ENCODE peak calls at places on chromosomes 16 and 17, in eight cellular contexts. Q is pancreas, R is progenitor cell of endocrine pancreas, W is cardiac fibroblast, J is retinal pigment epithelial cell, N is Caco-2, K is DND-41, D is right lobe of liver. E is an unnamed sample.

GRCh38 chr16:57799619-57800212 is 2.6 kb downstream of the KIFC3 start:
- DNase-seq in N (no peak), K (peak), D (no peak), Q (peak), R (no peak), J (no peak), W (no peak), E (no peak)

GRCh38 chr16:86970279-86970678 is 346.9 kb downstream of the C16orf95 start:
- DNase-seq in N (no peak), J (no peak), Q (no peak), D (no peak), R (no peak), K (no peak), W (no peak), E (no peak)

GRCh38 chr17:80765241-80766022 is 220.8 kb downstream of the RPTOR start:
- DNase-seq in Q (no peak), K (peak), D (no peak), N (no peak), R (no peak), W (no peak), J (no peak), E (no peak)

GRCh38 chr16:17266606-17267313 is 204.0 kb downstream of the XYLT1 start:
- DNase-seq in R (no peak), J (no peak), K (no peak), Q (peak), W (no peak), D (no peak), N (no peak), E (no peak)

GRCh38 chr16:22055881-22056280 is 36.5 kb upstream of the VWA3A start:
- DNase-seq in R (no peak), J (no peak), W (peak), K (no peak), N (no peak), D (no peak), Q (no peak), E (no peak)

GRCh38 chr17:27577124-27577761 is 53.7 kb upstream of the LGALS9 start:
- DNase-seq in R (no peak), N (peak), Q (peak), W (peak), J (no peak), D (no peak), K (no peak), E (no peak)

GRCh38 chr17:6712058-6712853 is 913 bp downstream of the SLC13A5 start:
- DNase-seq in K (no peak), Q (no peak), J (no peak), W (peak), N (no peak), R (no peak), D (no peak), E (no peak)

GRCh38 chr17:79821331-79822095 is 17.7 kb downstream of the CBX4 start:
- DNase-seq in W (no peak), D (no peak), Q (no peak), K (no peak), N (no peak), R (no peak), J (no peak), E (no peak)

GRCh38 chr16:89039756-89040155 is 53.9 kb upstream of the ACSF3 start:
- DNase-seq in W (no peak), D (no peak), N (no peak), J (no peak), K (no peak), R (no peak), Q (peak), E (no peak)

GRCh38 chr17:78862073-78863023 is 21.7 kb upstream of the USP36 start:
- DNase-seq in K (no peak), R (no peak), W (peak), Q (peak), J (peak), D (no peak), N (no peak), E (no peak)

GRCh38 chr17:77323413-77324171 is 182.8 kb downstream of the SEC14L1 start:
- DNase-seq in W (peak), R (no peak), K (peak), Q (peak), D (peak), J (no peak), N (peak), E (no peak)

GRCh38 chr16:81495321-81496234 is 51.0 kb downstream of the CMIP start:
- DNase-seq in D (no peak), W (no peak), Q (peak), R (no peak), N (no peak), J (no peak), K (no peak), E (no peak)

GRCh38 chr17:33901085-33901484 is 354.0 kb upstream of the CCL2 start:
- DNase-seq in J (no peak), K (no peak), R (no peak), Q (no peak), W (no peak), D (no peak), N (no peak), E (no peak)

GRCh38 chr16:14070555-14070876 is 603 bp upstream of the MRTFB start:
- DNase-seq in R (no peak), Q (no peak), W (no peak), N (no peak), J (no peak), D (no peak), K (no peak), E (no peak)

GRCh38 chr17:33936764-33937163 is 318.3 kb upstream of the CCL2 start:
- DNase-seq in J (no peak), Q (no peak), R (no peak), K (no peak), D (no peak), W (no peak), N (no peak), E (no peak)

GRCh38 chr16:31400191-31400590 is 7.1 kb downstream of the ITGAD start:
- DNase-seq in R (no peak), W (no peak), D (no peak), J (no peak), K (peak), N (no peak), Q (peak), E (no peak)

GRCh38 chr17:27644586-27644985 is 13.6 kb downstream of the LGALS9 start:
- DNase-seq in W (no peak), J (no peak), K (no peak), Q (no peak), N (no peak), D (no peak), R (no peak), E (no peak)

GRCh38 chr16:5852151-5852550 is 754.6 kb upstream of the EEF2KMT start:
- DNase-seq in W (no peak), D (no peak), K (no peak), R (no peak), N (no peak), Q (no peak), J (no peak), E (no peak)

GRCh38 chr17:1947229-1947742 is 77.8 kb downstream of the RTN4RL1 start:
- DNase-seq in N (no peak), Q (no peak), R (no peak), D (no peak), K (no peak), J (no peak), W (no peak), E (no peak)

GRCh38 chr17:83053021-83053778 is 26.2 kb upstream of the METRNL start:
- DNase-seq in N (no peak), R (no peak), Q (peak), D (peak), W (no peak), J (peak), K (no peak), E (peak)

GRCh38 chr17:61202564-61202963 is 197.1 kb upstream of the TBX2 start:
- DNase-seq in R (no peak), J (no peak), D (no peak), W (peak), K (no peak), Q (no peak), N (no peak), E (no peak)

GRCh38 chr17:83192161-83192788 is 112.9 kb downstream of the METRNL start:
- DNase-seq in J (no peak), Q (peak), K (no peak), W (peak), N (peak), D (peak), R (no peak), E (no peak)

GRCh38 chr16:84933774-84934571 is 77.4 kb downstream of the ZDHHC7 start:
- DNase-seq in Q (peak), J (no peak), W (peak), R (no peak), D (peak), N (no peak), K (no peak), E (no peak)

GRCh38 chr17:57502696-57503307 is 242.3 kb downstream of the CCDC182 start:
- DNase-seq in R (no peak), N (no peak), K (no peak), D (no peak), J (no peak), Q (no peak), W (no peak), E (no peak)

GRCh38 chr17:75650874-75651273 is 16.1 kb downstream of the RECQL5 start:
- DNase-seq in J (no peak), R (no peak), Q (no peak), N (no peak), W (no peak), K (no peak), D (no peak), E (no peak)

GRCh38 chr16:49658066-49658465 is 197.8 kb downstream of the ZNF423 start:
- DNase-seq in W (no peak), K (no peak), Q (peak), J (no peak), R (no peak), D (no peak), N (no peak), E (no peak)

GRCh38 chr17:34580685-34581445 is 1.5 kb downstream of the TMEM132E start:
- DNase-seq in R (no peak), Q (peak), J (no peak), N (no peak), D (no peak), W (no peak), K (no peak), E (no peak)

GRCh38 chr16:81601008-81601428 is 156.4 kb downstream of the CMIP start:
- DNase-seq in N (no peak), J (peak), R (no peak), W (peak), K (no peak), Q (no peak), D (no peak), E (no peak)

GRCh38 chr16:49589721-49590120 is 216.1 kb downstream of the C16orf78 start:
- DNase-seq in R (no peak), K (no peak), N (no peak), D (no peak), W (no peak), J (no peak), Q (no peak), E (no peak)

GRCh38 chr16:8850279-8850885 is 18.4 kb downstream of the CARHSP1 start:
- DNase-seq in N (no peak), W (peak), J (no peak), R (no peak), D (peak), K (peak), Q (peak), E (no peak)

GRCh38 chr16:75653926-75654325 is 6.4 kb downstream of the TERF2IP start:
- DNase-seq in N (no peak), Q (no peak), R (no peak), K (no peak), D (no peak), W (peak), J (no peak), E (no peak)

GRCh38 chr16:27291106-27291505 is 22.5 kb upstream of the NSMCE1 start:
- DNase-seq in N (no peak), Q (no peak), J (no peak), K (no peak), D (no peak), R (no peak), W (no peak), E (no peak)

GRCh38 chr17:83125515-83126274 is 46.3 kb downstream of the METRNL start:
- DNase-seq in Q (no peak), K (no peak), R (no peak), J (no peak), D (no peak), W (no peak), N (no peak), E (no peak)

GRCh38 chr17:32487460-32488176 is 825 bp downstream of the CDK5R1 start:
- DNase-seq in D (no peak), K (no peak), Q (peak), J (no peak), W (peak), R (no peak), N (no peak), E (peak)

GRCh38 chr17:77376795-77377751 is 236.3 kb downstream of the SEC14L1 start:
- DNase-seq in R (no peak), N (no peak), J (no peak), W (peak), D (peak), K (no peak), Q (peak), E (no peak)

GRCh38 chr16:81996664-81997529 is 14.4 kb downstream of the SDR42E1 start:
- DNase-seq in N (no peak), K (no peak), Q (no peak), R (no peak), J (peak), D (no peak), W (peak), E (no peak)

GRCh38 chr17:30450125-30451027 is 26.8 kb upstream of the GOSR1 start:
- DNase-seq in W (peak), K (no peak), D (peak), R (no peak), Q (no peak), J (no peak), N (peak), E (no peak)

GRCh38 chr16:81523387-81524115 is 78.9 kb downstream of the CMIP start:
- DNase-seq in Q (no peak), N (no peak), D (peak), K (no peak), W (peak), R (no peak), J (no peak), E (no peak)

GRCh38 chr17:56771563-56771962 is 62.2 kb downstream of the C17orf67 start:
- DNase-seq in Q (no peak), W (no peak), K (no peak), J (no peak), R (no peak), D (no peak), N (no peak), E (no peak)

GRCh38 chr16:30615358-30616076 is 5.3 kb upstream of the ZNF689 start:
- DNase-seq in K (peak), W (peak), D (peak), R (peak), N (no peak), J (no peak), Q (no peak), E (peak)

DNA sequence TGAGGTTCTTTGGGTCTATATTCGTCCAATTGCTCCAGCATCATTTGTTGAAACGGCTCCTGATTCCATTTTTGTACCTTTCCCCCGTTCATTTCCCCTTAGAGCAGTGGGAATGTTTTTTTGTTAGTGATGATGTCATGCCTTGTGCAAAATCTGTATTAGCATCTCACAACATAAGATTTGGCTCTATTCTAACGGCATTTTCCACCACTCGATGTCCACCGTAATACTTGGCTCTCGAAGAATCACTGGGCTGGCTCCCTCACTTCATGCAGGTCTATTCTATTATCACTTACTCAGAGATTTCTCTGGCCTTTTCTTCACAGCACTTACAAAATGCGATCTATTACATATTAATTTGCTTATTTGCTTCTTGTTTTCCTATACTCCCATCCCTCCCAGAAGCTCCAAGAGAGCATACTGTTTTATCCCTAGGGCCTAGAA is 571 bp upstream of the NME1 start:
- DNase-seq in J (no peak), D (no peak), R (no peak), N (no peak), W (no peak), K (no peak), Q (no peak), E (no peak)
- TF ChIP-seq CTCF in J (no peak), D (no peak), R (no peak), N (no peak), W (no peak), K (no peak), Q (no peak), E (no peak)

DNA sequence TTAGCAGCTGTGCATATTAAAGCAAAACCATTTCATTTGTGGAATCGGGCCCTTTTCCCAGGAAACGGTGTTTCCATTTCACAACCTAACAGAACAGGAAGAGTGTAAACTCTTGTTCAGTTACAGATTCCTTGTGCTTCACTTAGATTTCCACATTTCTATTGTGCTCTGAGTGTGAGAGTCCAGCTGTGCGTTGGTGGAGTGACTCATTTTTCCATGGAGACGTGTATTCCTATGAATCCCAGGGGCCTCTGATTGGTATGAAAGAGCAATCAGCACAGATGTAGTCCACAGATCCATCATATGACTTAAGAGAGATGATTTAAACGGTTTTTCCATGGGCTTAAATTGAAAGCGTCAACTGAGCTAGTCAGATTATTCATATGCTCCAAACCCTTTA is 13.3 kb upstream of the CAVIN1 start:
- DNase-seq in N (no peak), D (no peak), R (no peak), J (no peak), Q (no peak), W (peak), K (no peak), E (no peak)
- TF ChIP-seq CTCF in N (no peak), D (no peak), R (no peak), J (no peak), Q (no peak), W (no peak), K (no peak), E (no peak)

DNA sequence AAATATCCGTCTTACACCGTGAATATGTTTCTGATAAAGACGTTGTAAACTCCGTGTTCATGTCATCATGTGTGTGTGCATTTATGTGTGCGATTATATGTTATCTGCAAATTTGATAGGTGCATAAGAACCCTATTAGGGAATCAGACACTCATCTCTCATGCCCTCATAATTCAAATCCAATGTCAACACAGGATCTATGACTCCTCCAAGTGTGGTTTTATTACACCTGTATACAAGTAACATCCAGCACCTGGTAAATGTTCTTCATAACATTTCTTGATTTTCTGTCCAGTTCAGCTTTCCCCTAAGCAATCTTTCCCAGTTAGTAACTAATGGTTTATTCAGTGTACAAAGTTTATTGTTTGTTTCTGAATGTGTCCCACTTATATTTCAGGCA is 681.9 kb downstream of the CDH11 start:
- DNase-seq in R (no peak), N (no peak), J (no peak), D (no peak), Q (no peak), W (peak), K (no peak), E (no peak)
- TF ChIP-seq CTCF in R (no peak), N (no peak), J (no peak), D (no peak), Q (no peak), W (no peak), K (no peak), E (no peak)

GRCh38 chr16:47158991-47159390 is 15.2 kb upstream of the NETO2 start:
- DNase-seq in R (no peak), Q (no peak), J (no peak), N (no peak), D (no peak), K (no peak), W (no peak), E (no peak)

GRCh38 chr16:47160422-47160821 is 16.7 kb upstream of the NETO2 start:
- DNase-seq in W (no peak), J (no peak), Q (no peak), N (no peak), K (no peak), R (no peak), D (no peak), E (no peak)

DNA sequence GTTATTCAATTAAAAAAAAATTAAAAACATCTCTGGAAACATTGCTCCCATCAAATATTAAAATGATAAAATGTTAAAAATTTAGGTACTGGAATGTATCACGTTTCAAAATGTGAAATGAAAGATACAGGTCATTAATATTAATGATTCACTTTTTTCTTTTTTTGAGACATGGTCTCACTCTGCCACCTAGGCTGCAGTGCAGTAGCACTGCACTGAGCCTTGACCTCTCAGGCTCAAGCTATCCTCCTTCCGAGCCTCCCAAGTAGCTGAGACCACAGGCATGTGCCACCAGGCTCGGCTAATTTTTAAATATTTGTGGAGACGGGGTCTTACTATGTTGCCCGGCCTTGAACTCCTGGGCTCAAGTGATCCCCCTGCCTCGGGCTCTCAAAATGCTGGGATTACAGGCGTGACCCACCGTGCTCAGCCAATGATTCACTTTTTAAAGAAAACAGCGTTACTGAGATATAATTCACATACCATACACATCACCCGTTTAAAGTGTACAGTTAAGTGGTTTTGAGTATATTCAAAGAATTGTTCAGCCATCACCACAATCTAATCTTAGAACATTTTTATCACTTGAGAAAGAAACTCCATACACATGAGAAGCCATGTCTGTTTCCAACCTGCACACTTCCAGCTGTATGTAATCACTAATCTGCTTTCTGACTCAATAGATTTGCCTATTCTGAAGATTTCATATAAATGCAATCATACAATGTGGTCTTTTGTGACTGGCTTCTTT is 19.1 kb upstream of the NETO2 start:
- DNase-seq in R (no peak), K (no peak), D (no peak), Q (no peak), N (no peak), J (no peak), W (no peak), E (no peak)
- TF ChIP-seq CTCF in R (no peak), K (no peak), D (no peak), Q (no peak), N (no peak), J (no peak), W (no peak), E (no peak)

GRCh38 chr16:1089822-1090619 is 6.0 kb downstream of the C1QTNF8 start:
- DNase-seq in R (no peak), J (no peak), D (peak), W (no peak), K (no peak), Q (no peak), N (peak), E (no peak)
- TF ChIP-seq CTCF in R (peak), J (peak), D (no peak), W (no peak), K (no peak), Q (no peak), N (peak), E (no peak)